ENCODE peak calls at places on chromosomes 13 and 19, in ten cellular contexts. J is Caki2; P is SK-N-MC; R is psoas muscle; Q is OCI-LY7; X is cardiac muscle cell; L is amniotic epithelial cell; T is activated naive CD8-positive, alpha-beta T cell treated with anti-CD3 and anti-CD28 coated beads, Interleukin-2, amount 50 U/mL, for 16 hours; O is spleen; I is HFFc6. D is an unnamed sample.
A peak's percentile ranks its signal among the peaks of the same experiment; 100 is the strongest.

GRCh38 chr13:44048326-44048725 is 168.6 kb downstream of the LACC1 start:
- DNase-seq in Q (no peak), J (no peak), L (no peak), P (no peak), R (no peak), O (no peak), T (no peak), X (peak; percentile 21), I (peak; percentile 17), D (no peak)

GRCh38 chr19:1449467-1450442 is at the start of gene APC2:
- DNase-seq in J (no peak), O (no peak), L (no peak), X (no peak), T (no peak), Q (peak; percentile 75), P (no peak), I (no peak), R (no peak), D (no peak)

GRCh38 chr19:32945260-32945659 is 26.5 kb downstream of the CEP89 start:
- DNase-seq in R (no peak), Q (no peak), O (no peak), L (no peak), P (no peak), I (no peak), J (no peak), X (no peak), T (no peak), D (no peak)

GRCh38 chr13:101115762-101116161 is 300.5 kb downstream of the NALCN start:
- DNase-seq in J (no peak), T (no peak), Q (no peak), O (no peak), R (no peak), X (no peak), L (peak; percentile 16), P (peak; percentile 51), I (peak; percentile 6), D (no peak)

GRCh38 chr19:28021316-28022185 is 1191.4 kb downstream of the UQCRFS1 start:
- DNase-seq in X (no peak), O (no peak), Q (no peak), R (no peak), P (no peak), L (no peak), I (no peak), J (no peak), T (no peak), D (no peak)

GRCh38 chr13:104098421-104098820 is 1032.2 kb upstream of the SLC10A2 start:
- DNase-seq in J (no peak), R (no peak), O (no peak), X (peak; percentile 10), I (no peak), T (no peak), L (no peak), P (no peak), Q (no peak), D (no peak)

GRCh38 chr19:46076951-46077814 is 36.4 kb upstream of the IGFL4 start:
- DNase-seq in I (peak; percentile 76), R (no peak), X (peak; percentile 88), O (no peak), P (peak; percentile 74), L (peak; percentile 72), T (no peak), J (peak; percentile 85), Q (peak; percentile 30), D (no peak)

GRCh38 chr19:53903055-53903680 is 5.9 kb upstream of the CACNG7 start:
- DNase-seq in I (peak; percentile 22), O (no peak), T (no peak), J (peak; percentile 66), P (no peak), R (peak; percentile 10), X (peak; percentile 56), Q (peak; percentile 59), L (peak; percentile 41), D (no peak)

GRCh38 chr19:30596268-30596667 is 224.1 kb downstream of the ZNF536 start:
- DNase-seq in T (no peak), J (no peak), I (no peak), L (no peak), Q (no peak), O (no peak), X (no peak), P (no peak), R (no peak), D (no peak)

GRCh38 chr13:98450495-98451167 is 126.3 kb downstream of the STK24 start:
- DNase-seq in Q (peak; percentile 19), O (no peak), X (no peak), J (no peak), T (no peak), P (no peak), R (peak; percentile 74), I (no peak), L (no peak), D (no peak)

GRCh38 chr19:6970478-6970877 is 50.8 kb downstream of the MBD3L2B start:
- DNase-seq in O (no peak), Q (peak; percentile 77), L (no peak), R (no peak), J (peak; percentile 1), I (no peak), X (no peak), T (no peak), P (peak; percentile 20), D (no peak)

GRCh38 chr19:47309608-47310007 is at the start of gene C5AR1:
- DNase-seq in Q (no peak), X (no peak), T (no peak), J (no peak), P (no peak), I (no peak), O (peak; percentile 88), L (no peak), R (no peak), D (peak; percentile 85)

GRCh38 chr19:3269972-3270667 is 45.7 kb downstream of the CELF5 start:
- DNase-seq in R (no peak), I (no peak), X (no peak), Q (no peak), O (no peak), P (no peak), L (no peak), J (no peak), T (no peak), D (no peak)

GRCh38 chr19:17385878-17386611 is 8.0 kb downstream of the CCDC194 start:
- DNase-seq in Q (peak; percentile 74), L (no peak), R (peak; percentile 82), O (peak; percentile 90), P (no peak), X (peak; percentile 76), I (no peak), T (no peak), J (peak; percentile 38), D (peak; percentile 88)

GRCh38 chr13:21322304-21322965 is 136.7 kb downstream of the ZDHHC20 start:
- DNase-seq in I (no peak), O (no peak), P (no peak), L (no peak), Q (no peak), X (no peak), J (no peak), T (no peak), R (no peak), D (no peak)

GRCh38 chr13:106173346-106173745 is 362.1 kb downstream of the EFNB2 start:
- DNase-seq in L (no peak), X (no peak), O (no peak), P (no peak), I (no peak), J (peak; percentile 29), R (no peak), T (no peak), Q (no peak), D (no peak)

GRCh38 chr19:3412066-3412465 is 45.7 kb downstream of the NFIC start:
- DNase-seq in R (peak; percentile 46), Q (no peak), I (no peak), J (no peak), O (no peak), P (no peak), X (no peak), L (no peak), T (no peak), D (no peak)

GRCh38 chr13:97967226-97967625 is 13.8 kb downstream of the IPO5 start:
- DNase-seq in I (no peak), O (no peak), R (no peak), L (no peak), J (no peak), X (no peak), P (no peak), T (no peak), Q (no peak), D (no peak)

GRCh38 chr19:38729653-38730469 is 14.4 kb downstream of the CAPN12 start:
- DNase-seq in O (peak; percentile 93), T (peak; percentile 60), P (no peak), R (peak; percentile 86), L (peak; percentile 38), I (peak; percentile 46), X (peak; percentile 69), J (peak; percentile 65), Q (peak; percentile 73), D (no peak)

GRCh38 chr13:85690368-85690767 is 108.9 kb downstream of the SLITRK6 start:
- DNase-seq in R (no peak), L (no peak), X (no peak), T (no peak), Q (no peak), P (no peak), O (no peak), I (no peak), J (no peak), D (no peak)

GRCh38 chr13:92175330-92175729 is 776.9 kb downstream of the GPC5 start:
- DNase-seq in O (no peak), P (peak; percentile 66), Q (peak; percentile 51), J (peak; percentile 1), I (no peak), R (no peak), T (no peak), L (peak; percentile 92), X (peak; percentile 94), D (no peak)

GRCh38 chr13:101930331-101930730 is 471.5 kb downstream of the FGF14 start:
- DNase-seq in R (no peak), Q (no peak), P (no peak), X (no peak), J (no peak), T (no peak), O (no peak), L (no peak), I (peak; percentile 1), D (no peak)